ENCODE peak calls at places on chromosomes 11 and 22, in eight cellular contexts. J is transverse colon, F is right lobe of liver, D is HAP-1, W is esophagus muscularis mucosa, N is mucosa of descending colon, K is cardiac muscle cell, M is AG04450. G is an unnamed sample. For H3K9me3, the result is how much of the 10 kb centered on the place peaks cover.

GRCh38 chr11:96779030-96779429 is 389.2 kb downstream of the JRKL start:
- DNase-seq in J (no peak), F (no peak), D (no peak), W (no peak), N (no peak), K (no peak), M (no peak), G (no peak)

GRCh38 chr22:45878051-45878764 is 98.8 kb downstream of the WNT7B start:
- DNase-seq in J (peak), F (peak), D (no peak), W (no peak), N (peak), K (peak), M (no peak), G (no peak)

GRCh38 chr22:41177626-41178424 is 27.3 kb upstream of the L3MBTL2 start:
- DNase-seq in J (no peak), F (peak), D (no peak), W (no peak), N (no peak), K (no peak), M (no peak), G (no peak)

GRCh38 chr11:107384136-107384535 is 73.5 kb downstream of the CWF19L2 start:
- DNase-seq in J (no peak), F (no peak), D (no peak), W (no peak), N (no peak), K (no peak), M (no peak), G (no peak)

GRCh38 chr22:30312053-30312452 is 14.7 kb downstream of the TBC1D10A start:
- DNase-seq in J (no peak), F (no peak), D (no peak), W (no peak), N (no peak), K (no peak), M (no peak), G (no peak)

GRCh38 chr22:20741634-20742581 is 32.0 kb upstream of the SERPIND1 start:
- DNase-seq in J (peak), F (no peak), D (peak), W (no peak), N (no peak), K (peak), M (no peak), G (no peak)

GRCh38 chr11:34028407-34028804 is 23.1 kb upstream of the CAPRIN1 start:
- DNase-seq in J (peak), F (peak), D (no peak), W (no peak), N (no peak), K (no peak), M (no peak), G (peak)

GRCh38 chr11:8087185-8087584 is 6.2 kb downstream of the TUB start:
- DNase-seq in J (no peak), F (no peak), D (no peak), W (no peak), N (no peak), K (no peak), M (no peak), G (no peak)

GRCh38 chr11:18749681-18750319 is 23.8 kb upstream of the IGSF22 start:
- DNase-seq in J (no peak), F (no peak), D (no peak), W (no peak), N (no peak), K (peak), M (peak), G (no peak)

GRCh38 chr11:118663929-118664328 is 15.5 kb downstream of the TREH start:
- DNase-seq in J (no peak), F (no peak), D (no peak), W (no peak), N (no peak), K (no peak), M (no peak), G (no peak)

GRCh38 chr11:12321217-12321937 is 56.0 kb upstream of the PARVA start:
- DNase-seq in J (no peak), F (no peak), D (no peak), W (no peak), N (no peak), K (no peak), M (no peak), G (no peak)

GRCh38 chr11:57406337-57406904 is 16.0 kb upstream of the PRG2 start:
- DNase-seq in J (no peak), F (no peak), D (no peak), W (no peak), N (no peak), K (no peak), M (no peak), G (no peak)

GRCh38 chr22:37904572-37905533 is 1.2 kb upstream of the MICALL1 start:
- DNase-seq in J (peak), F (peak), D (peak), W (no peak), N (peak), K (peak), M (peak), G (no peak)

GRCh38 chr11:32420937-32421532 is 14.3 kb downstream of the WT1 start:
- DNase-seq in J (no peak), F (no peak), D (no peak), W (peak), N (no peak), K (no peak), M (no peak), G (no peak)

GRCh38 chr11:9568854-9569587 is 4.4 kb upstream of the WEE1 start:
- DNase-seq in J (peak), F (peak), D (peak), W (no peak), N (peak), K (peak), M (peak), G (peak)

GRCh38 chr11:121445071-121445768 is 6.9 kb upstream of the SORL1 start:
- DNase-seq in J (peak), F (no peak), D (no peak), W (no peak), N (no peak), K (no peak), M (no peak), G (no peak)

GRCh38 chr22:20117656-20118571 is 888 bp upstream of the TRMT2A start:
- DNase-seq in J (peak), F (no peak), D (no peak), W (no peak), N (peak), K (peak), M (no peak), G (no peak)

GRCh38 chr22:30733081-30733680 is 38.5 kb downstream of the OSBP2 start:
- DNase-seq in J (no peak), F (no peak), D (no peak), W (no peak), N (no peak), K (no peak), M (peak), G (no peak)

GRCh38 chr22:38657248-38657909 is 941 bp downstream of the CBY1 start:
- DNase-seq in J (peak), F (no peak), D (peak), W (no peak), N (no peak), K (peak), M (no peak), G (peak)

GRCh38 chr22:37636949-37637273 is 2.6 kb upstream of the SH3BP1 start:
- DNase-seq in J (no peak), F (no peak), D (no peak), W (no peak), N (no peak), K (no peak), M (no peak), G (no peak)

GRCh38 chr11:134532176-134532920 is 120.3 kb upstream of the B3GAT1 start:
- DNase-seq in J (no peak), F (peak), D (no peak), W (no peak), N (no peak), K (no peak), M (no peak), G (no peak)

GRCh38 chr11:74707602-74708510 is 23.4 kb downstream of the CHRDL2 start:
- DNase-seq in J (no peak), F (no peak), D (no peak), W (no peak), N (no peak), K (no peak), M (no peak), G (no peak)

GRCh38 chr11:99988105-99988907 is 698.8 kb upstream of the ARHGAP42 start:
- DNase-seq in J (no peak), F (no peak), D (no peak), W (no peak), N (no peak), K (no peak), M (no peak), G (no peak)

GRCh38 chr22:46088541-46089311 is 61.6 kb upstream of the PPARA start:
- DNase-seq in J (no peak), F (peak), D (no peak), W (no peak), N (peak), K (no peak), M (no peak), G (peak)

GRCh38 chr22:44143117-44143495 is 37.6 kb upstream of the PARVG start:
- DNase-seq in J (peak), F (no peak), D (no peak), W (no peak), N (no peak), K (no peak), M (no peak), G (no peak)

GRCh38 chr11:117319214-117319840 is 3.3 kb upstream of the BACE1 start:
- DNase-seq in J (no peak), F (no peak), D (peak), W (no peak), N (no peak), K (no peak), M (no peak), G (no peak)

GRCh38 chr11:134332189-134332631 is 422 bp downstream of the GLB1L2 start:
- DNase-seq in J (peak), F (no peak), D (peak), W (no peak), N (no peak), K (peak), M (no peak), G (no peak)

GRCh38 chr11:63768232-63769043 is at the start of gene ZFTA:
- DNase-seq in J (peak), F (peak), D (peak), W (no peak), N (peak), K (peak), M (no peak), G (peak)

GRCh38 chr22:29043906-29044575 is 17.6 kb downstream of the C22orf31 start:
- DNase-seq in J (no peak), F (no peak), D (no peak), W (no peak), N (no peak), K (no peak), M (no peak), G (no peak)

GRCh38 chr22:45731041-45731797 is 59.6 kb downstream of the ATXN10 start:
- DNase-seq in J (peak), F (no peak), D (no peak), W (no peak), N (no peak), K (peak), M (no peak), G (no peak)

GRCh38 chr11:126637800-126638175 is 282.3 kb downstream of the ST3GAL4 start:
- DNase-seq in J (no peak), F (no peak), D (no peak), W (no peak), N (no peak), K (no peak), M (peak), G (no peak)

GRCh38 chr11:123408619-123409455 is 21.2 kb upstream of the GRAMD1B start:
- DNase-seq in J (no peak), F (no peak), D (no peak), W (no peak), N (no peak), K (no peak), M (no peak), G (no peak)

GRCh38 chr11:36253238-36253637 is 36.0 kb downstream of the COMMD9 start:
- DNase-seq in J (no peak), F (no peak), D (no peak), W (no peak), N (no peak), K (no peak), M (no peak), G (no peak)

GRCh38 chr11:93291146-93291545 is 39.4 kb upstream of the DEUP1 start:
- DNase-seq in J (no peak), F (no peak), D (no peak), W (no peak), N (no peak), K (no peak), M (no peak), G (no peak)

GRCh38 chr11:65927904-65928397 is 8.7 kb downstream of the DRAP1 start:
- DNase-seq in J (peak), F (no peak), D (no peak), W (no peak), N (peak), K (no peak), M (no peak), G (no peak)

GRCh38 chr11:112795896-112796686 is 165.1 kb upstream of the NCAM1 start:
- DNase-seq in J (no peak), F (no peak), D (no peak), W (no peak), N (no peak), K (no peak), M (no peak), G (no peak)

GRCh38 chr11:45994421-45995341 is 72.2 kb downstream of the LARGE2 start:
- DNase-seq in J (no peak), F (peak), D (no peak), W (no peak), N (no peak), K (peak), M (peak), G (no peak)

GRCh38 chr11:73024646-73025045 is 117.5 kb downstream of the FCHSD2 start:
- DNase-seq in J (no peak), F (no peak), D (no peak), W (no peak), N (no peak), K (no peak), M (no peak), G (no peak)

DNA sequence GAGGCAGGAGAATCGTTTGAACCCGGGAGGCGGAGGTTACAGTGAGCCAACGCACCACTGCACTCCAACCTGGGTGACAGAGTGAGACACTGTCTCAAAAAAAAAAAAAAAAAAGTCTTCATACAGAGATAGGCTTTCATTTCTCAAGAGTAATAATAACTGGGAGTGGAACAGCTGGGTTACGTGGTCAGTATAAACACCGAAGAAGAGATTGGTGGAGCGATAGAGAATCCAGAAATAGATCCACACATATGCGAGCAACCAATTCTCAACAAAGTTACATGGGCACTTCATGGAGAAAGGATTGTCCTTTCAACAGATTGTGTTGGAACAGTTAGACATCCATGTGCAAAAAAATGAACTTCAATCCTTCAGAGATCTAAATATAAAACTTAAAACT is 24.6 kb downstream of the ZBED4 start:
- DNase-seq in J (no peak), F (no peak), D (no peak), W (no peak), N (no peak), K (no peak), M (no peak), G (no peak)
- H3K9me3 ChIP-seq in J (under half), F (under half), D (under half), W (under half), N (under half), K (under half), M (under half), G (under half)

GRCh38 chr11:89491141-89491690 is at the start of gene NOX4:
- DNase-seq in J (no peak), F (peak), D (no peak), W (no peak), N (peak), K (peak), M (no peak), G (peak)
- H3K4me3 ChIP-seq in J (peak), F (no peak), D (no peak), W (peak), N (no peak), K (peak), M (peak), G (peak)

GRCh38 chr11:58866788-58867187 is 22.3 kb upstream of the GLYATL2 start:
- DNase-seq in J (no peak), F (no peak), D (no peak), W (no peak), N (no peak), K (no peak), M (no peak), G (no peak)
- H3K9me3 ChIP-seq in J (under half), F (under half), D (under half), W (under half), N (under half), K (under half), M (under half), G (under half)

GRCh38 chr11:2088284-2088683 is 50.9 kb downstream of the IGF2 start:
- DNase-seq in J (no peak), F (no peak), D (no peak), W (no peak), N (no peak), K (no peak), M (no peak), G (no peak)
- H3K4me3 ChIP-seq in J (no peak), F (no peak), D (no peak), W (no peak), N (no peak), K (no peak), M (no peak), G (no peak)

DNA sequence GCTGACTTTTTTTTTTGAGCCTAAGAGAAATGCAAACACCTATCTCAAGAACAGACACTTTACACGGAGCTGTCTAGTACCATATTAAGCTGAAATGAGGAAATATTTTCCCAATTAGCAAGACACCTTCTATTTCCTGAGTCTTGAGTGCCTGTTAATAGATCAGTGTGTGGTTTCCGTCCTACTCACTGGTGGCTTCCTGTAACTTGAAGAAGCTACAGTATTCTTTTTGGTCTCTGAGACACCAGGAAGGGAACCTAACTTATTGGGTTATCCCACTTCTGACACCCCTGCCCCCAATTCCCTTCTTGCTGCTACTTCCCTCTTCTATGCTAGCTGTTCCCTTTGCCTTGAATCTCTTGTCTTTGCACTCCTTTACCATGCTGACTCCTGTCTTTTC is 92.7 kb downstream of the FDX1 start:
- DNase-seq in J (no peak), F (no peak), D (no peak), W (no peak), N (no peak), K (no peak), M (no peak), G (no peak)
- H3K9me3 ChIP-seq in J (under half), F (under half), D (under half), W (under half), N (under half), K (under half), M (under half), G (under half)

GRCh38 chr11:83866655-83867054 is 580.5 kb upstream of the CCDC90B start:
- DNase-seq in J (no peak), F (no peak), D (no peak), W (no peak), N (no peak), K (no peak), M (no peak), G (no peak)
- H3K4me3 ChIP-seq in J (no peak), F (no peak), D (no peak), W (no peak), N (no peak), K (no peak), M (no peak), G (no peak)

DNA sequence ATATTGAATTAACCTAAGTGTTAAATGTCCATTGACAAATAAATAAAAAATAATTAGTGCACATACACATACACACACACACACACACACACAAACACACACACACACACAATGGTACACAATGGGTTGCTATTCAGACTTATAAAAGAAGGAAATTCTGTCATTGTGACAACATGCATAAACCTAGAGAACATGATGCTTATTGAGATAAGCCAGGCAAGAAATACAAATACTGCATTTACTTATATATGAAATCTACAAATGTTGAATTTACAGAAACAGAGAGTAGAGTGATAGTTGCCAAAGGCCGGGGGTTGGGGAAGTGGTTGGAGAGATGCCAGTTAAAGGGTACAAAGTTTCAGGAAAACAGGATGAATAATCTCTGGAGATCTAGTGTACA is 566.0 kb upstream of the LRRC4C start:
- DNase-seq in J (no peak), F (no peak), D (no peak), W (no peak), N (no peak), K (no peak), M (no peak), G (no peak)
- H3K9me3 ChIP-seq in J (under half), F (under half), D (under half), W (under half), N (under half), K (under half), M (under half), G (under half)

G was measured in pancreas.